ENCODE peak calls at places on chromosomes 2 and 18, in four cellular contexts. K, G, U and R are unnamed samples. For H3F3A and H3K4me1, the result is how much of the 10 kb centered on the place peaks cover.

GRCh38 chr2:74253937-74254336 is 55.5 kb downstream of the MTHFD2 start:
- DNase-seq in U (no peak), K (no peak), G (no peak), R (peak)

GRCh38 chr2:32479224-32479623 is 122.4 kb downstream of the BIRC6 start:
- DNase-seq in K (no peak), G (no peak), U (no peak), R (peak)

GRCh38 chr2:237429761-237430160 is 15.8 kb upstream of the COL6A3 start:
- DNase-seq in K (no peak), G (no peak), U (no peak), R (peak)

GRCh38 chr18:44958450-44958849 is 277.8 kb downstream of the SETBP1 start:
- DNase-seq in K (no peak), U (no peak), G (no peak), R (peak)

GRCh38 chr2:120205901-120206581 is 17.2 kb downstream of the TMEM185B start:
- DNase-seq in U (no peak), K (peak), G (peak), R (peak)

GRCh38 chr2:233226511-233227031 is 24.9 kb upstream of the ATG16L1 start:
- DNase-seq in K (no peak), G (no peak), U (no peak), R (no peak)

GRCh38 chr2:54360055-54360792 is 95.9 kb upstream of the SPTBN1 start:
- DNase-seq in K (peak), U (no peak), G (no peak), R (peak)

GRCh38 chr2:58734365-58734764 is 493.2 kb upstream of the FANCL start:
- DNase-seq in K (no peak), G (no peak), U (peak), R (peak)

GRCh38 chr2:239778042-239778811 is 246.9 kb downstream of the NDUFA10 start:
- DNase-seq in U (no peak), G (no peak), K (no peak), R (no peak)

GRCh38 chr18:3297025-3297984 is 35.4 kb downstream of the MYL12B start:
- DNase-seq in U (peak), K (peak), G (peak), R (peak)

GRCh38 chr2:104412384-104412783 is 441.5 kb upstream of the POU3F3 start:
- DNase-seq in K (peak), U (peak), G (peak), R (peak)

GRCh38 chr2:134671498-134671897 is 47.3 kb downstream of the TMEM163 start:
- DNase-seq in K (no peak), U (no peak), G (peak), R (no peak)

GRCh38 chr2:85255813-85256581 is 71.8 kb downstream of the TGOLN2 start:
- DNase-seq in G (peak), K (peak), U (peak), R (peak)

GRCh38 chr2:161136696-161137324 is 23.4 kb upstream of the TANK start:
- DNase-seq in G (no peak), U (no peak), K (no peak), R (no peak)

GRCh38 chr2:238004077-238004830 is 37.4 kb downstream of the UBE2F start:
- DNase-seq in K (no peak), U (no peak), G (no peak), R (no peak)

GRCh38 chr2:101310591-101311389 is 2.3 kb upstream of the RNF149 start:
- DNase-seq in K (no peak), G (no peak), U (no peak), R (peak)

GRCh38 chr2:240795916-240796510 is 24.0 kb downstream of the KIF1A start:
- DNase-seq in G (no peak), K (no peak), U (no peak), R (no peak)

GRCh38 chr18:38868757-38869156 is 1303.2 kb upstream of the CELF4 start:
- DNase-seq in U (no peak), K (no peak), G (no peak), R (no peak)

GRCh38 chr2:186927185-186927866 is 78.4 kb upstream of the ZSWIM2 start:
- DNase-seq in K (no peak), U (no peak), G (no peak), R (no peak)

GRCh38 chr2:64207573-64207972 is 63.4 kb upstream of the PELI1 start:
- DNase-seq in G (no peak), U (no peak), K (no peak), R (no peak)

GRCh38 chr18:12121175-12122095 is 27.8 kb downstream of the ANKRD62 start:
- DNase-seq in K (no peak), U (no peak), G (peak), R (peak)

GRCh38 chr18:63823516-63824219 is 48.5 kb downstream of the SERPINB7 start:
- DNase-seq in G (peak), U (no peak), K (peak), R (peak)

GRCh38 chr18:24274822-24275221 is 122.8 kb downstream of the OSBPL1A start:
- DNase-seq in G (no peak), U (no peak), K (no peak), R (no peak)

GRCh38 chr18:73948497-73948896 is 199.1 kb downstream of the FBXO15 start:
- DNase-seq in K (no peak), U (no peak), G (no peak), R (no peak)

GRCh38 chr2:71604709-71605085 is 151.3 kb downstream of the DYSF start:
- DNase-seq in G (no peak), U (no peak), K (no peak), R (no peak)

GRCh38 chr2:11749646-11750349 is 3.4 kb downstream of the LPIN1 start:
- DNase-seq in K (peak), U (no peak), G (no peak), R (no peak)
- H3F3A ChIP-seq in K (under half), U (under half), G (under half), R (under half)

GRCh38 chr2:96449174-96449573 is 56.0 kb downstream of the NEURL3 start:
- DNase-seq in U (no peak), K (no peak), G (no peak), R (no peak)
- H3K4me1 ChIP-seq in U (under half), K (under half), G (under half), R (under half)

GRCh38 chr2:201260302-201260800 is at the start of gene CASP8:
- DNase-seq in G (no peak), K (no peak), U (peak), R (peak)

GRCh38 chr2:201262718-201263117 is 2.4 kb downstream of the CASP8 start:
- DNase-seq in U (no peak), G (no peak), K (no peak), R (no peak)

GRCh38 chr2:201259216-201259615 is 1.1 kb upstream of the CASP8 start:
- DNase-seq in K (no peak), G (no peak), U (no peak), R (no peak)

GRCh38 chr2:201261911-201262310 is 1.6 kb downstream of the CASP8 start:
- DNase-seq in U (no peak), K (no peak), G (no peak), R (no peak)

GRCh38 chr2:201261471-201261870 is 1.1 kb downstream of the CASP8 start:
- DNase-seq in K (no peak), U (no peak), G (no peak), R (no peak)
- H3F3A ChIP-seq in K (under half), U (under half), G (under half), R (under half)

GRCh38 chr2:177244244-177244771 is 20.2 kb downstream of the NFE2L2 start:
- DNase-seq in K (no peak), G (no peak), U (no peak), R (peak)
- H3K4me1 ChIP-seq in K (half or more), G (under half), U (half or more), R (half or more)